ENCODE peak calls at places on chromosome 13, in nine cellular contexts. E is AG04450, V is A673, N is NCI-H1417, I is ELR, D is HFFc6, U is epithelial cell of esophagus, B is aorta, J is iPS-NIHi11. W is an unnamed sample.

GRCh38 chr13:36420437-36420891 is 11.8 kb upstream of the CCNA1 start:
- DNase-seq in E (peak), V (peak), N (peak), I (peak), D (peak), U (peak), B (peak), J (peak), W (peak)

GRCh38 chr13:48973845-48974431 is 1.8 kb upstream of the FNDC3A start:
- DNase-seq in E (no peak), V (no peak), N (no peak), I (no peak), D (no peak), U (no peak), B (no peak), J (no peak), W (no peak)

GRCh38 chr13:102227696-102228095 is 174.2 kb downstream of the FGF14 start:
- DNase-seq in E (no peak), V (no peak), N (peak), I (no peak), D (no peak), U (no peak), B (no peak), J (no peak), W (no peak)

GRCh38 chr13:40060318-40061007 is 405.0 kb downstream of the COG6 start:
- DNase-seq in E (no peak), V (peak), N (peak), I (peak), D (no peak), U (peak), B (peak), J (no peak), W (peak)

GRCh38 chr13:33174980-33175379 is 110.6 kb downstream of the STARD13 start:
- DNase-seq in E (no peak), V (no peak), N (no peak), I (no peak), D (no peak), U (no peak), B (no peak), J (no peak), W (no peak)

GRCh38 chr13:20825476-20825875 is 51.7 kb upstream of the EEF1AKMT1 start:
- DNase-seq in E (no peak), V (no peak), N (no peak), I (peak), D (peak), U (no peak), B (no peak), J (no peak), W (peak)

GRCh38 chr13:40161008-40161694 is 505.3 kb downstream of the FOXO1 start:
- DNase-seq in E (no peak), V (peak), N (no peak), I (peak), D (no peak), U (no peak), B (no peak), J (no peak), W (no peak)

GRCh38 chr13:100274942-100275506 is 186.1 kb downstream of the PCCA start:
- DNase-seq in E (no peak), V (no peak), N (no peak), I (peak), D (no peak), U (peak), B (no peak), J (peak), W (no peak)

GRCh38 chr13:50544226-50544625 is 299.3 kb downstream of the DLEU7 start:
- DNase-seq in E (no peak), V (no peak), N (no peak), I (no peak), D (no peak), U (no peak), B (no peak), J (no peak), W (no peak)

GRCh38 chr13:32850311-32851052 is 165.7 kb upstream of the KL start:
- DNase-seq in E (no peak), V (no peak), N (no peak), I (no peak), D (no peak), U (no peak), B (no peak), J (no peak), W (peak)

GRCh38 chr13:93515267-93515666 is 288.7 kb downstream of the GPC6 start:
- DNase-seq in E (no peak), V (no peak), N (no peak), I (no peak), D (no peak), U (no peak), B (no peak), J (no peak), W (no peak)

GRCh38 chr13:113598481-113598880 is 13.9 kb downstream of the TFDP1 start:
- DNase-seq in E (no peak), V (no peak), N (no peak), I (no peak), D (no peak), U (no peak), B (peak), J (no peak), W (no peak)

GRCh38 chr13:111539791-111540446 is 219.5 kb downstream of the TEX29 start:
- DNase-seq in E (no peak), V (no peak), N (no peak), I (no peak), D (no peak), U (no peak), B (no peak), J (no peak), W (no peak)

GRCh38 chr13:113417836-113418721 is 35.2 kb downstream of the ADPRHL1 start:
- DNase-seq in E (no peak), V (no peak), N (no peak), I (no peak), D (no peak), U (no peak), B (no peak), J (no peak), W (no peak)

GRCh38 chr13:27171244-27171829 is at the start of gene USP12:
- DNase-seq in E (no peak), V (peak), N (peak), I (peak), D (no peak), U (no peak), B (peak), J (no peak), W (peak)

GRCh38 chr13:48161530-48162179 is 66.8 kb upstream of the MED4 start:
- DNase-seq in E (no peak), V (no peak), N (no peak), I (no peak), D (no peak), U (no peak), B (no peak), J (no peak), W (no peak)

GRCh38 chr13:113948034-113948742 is 25.7 kb downstream of the C13orf46 start:
- DNase-seq in E (no peak), V (peak), N (no peak), I (no peak), D (no peak), U (no peak), B (peak), J (no peak), W (peak)

GRCh38 chr13:77751513-77752456 is 54.3 kb downstream of the SLAIN1 start:
- DNase-seq in E (peak), V (peak), N (peak), I (peak), D (peak), U (peak), B (no peak), J (peak), W (peak)

GRCh38 chr13:55632402-55632801 is 1508.3 kb upstream of the PRR20A start:
- DNase-seq in E (no peak), V (no peak), N (no peak), I (no peak), D (no peak), U (no peak), B (no peak), J (no peak), W (no peak)

GRCh38 chr13:98279473-98280175 is 102.6 kb upstream of the RNF113B start:
- DNase-seq in E (no peak), V (no peak), N (peak), I (no peak), D (no peak), U (peak), B (no peak), J (peak), W (no peak)

GRCh38 chr13:47188802-47189201 is 291.9 kb upstream of the HTR2A start:
- DNase-seq in E (no peak), V (no peak), N (no peak), I (peak), D (peak), U (peak), B (no peak), J (no peak), W (peak)

GRCh38 chr13:34156841-34157365 is 339.0 kb downstream of the RFC3 start:
- DNase-seq in E (peak), V (peak), N (peak), I (peak), D (peak), U (peak), B (peak), J (peak), W (peak)

GRCh38 chr13:43936630-43937029 is 56.9 kb downstream of the LACC1 start:
- DNase-seq in E (no peak), V (no peak), N (peak), I (no peak), D (no peak), U (no peak), B (no peak), J (no peak), W (no peak)

GRCh38 chr13:113930711-113931637 is 42.9 kb downstream of the C13orf46 start:
- DNase-seq in E (no peak), V (no peak), N (no peak), I (peak), D (no peak), U (no peak), B (peak), J (no peak), W (no peak)

GRCh38 chr13:49635599-49636433 is 7.5 kb downstream of the ARL11 start:
- DNase-seq in E (peak), V (no peak), N (no peak), I (peak), D (no peak), U (peak), B (no peak), J (no peak), W (no peak)

GRCh38 chr13:33092422-33092987 is 76.3 kb downstream of the KL start:
- DNase-seq in E (no peak), V (peak), N (no peak), I (no peak), D (no peak), U (no peak), B (no peak), J (no peak), W (no peak)

GRCh38 chr13:111341886-111342285 is 21.4 kb downstream of the TEX29 start:
- DNase-seq in E (no peak), V (no peak), N (no peak), I (no peak), D (no peak), U (no peak), B (no peak), J (no peak), W (peak)

GRCh38 chr13:29737061-29737460 is 113.4 kb downstream of the UBL3 start:
- DNase-seq in E (no peak), V (no peak), N (no peak), I (no peak), D (no peak), U (no peak), B (no peak), J (no peak), W (no peak)

GRCh38 chr13:30880756-30881155 is 25.3 kb upstream of the MEDAG start:
- DNase-seq in E (peak), V (no peak), N (no peak), I (peak), D (peak), U (peak), B (no peak), J (no peak), W (peak)

GRCh38 chr13:80939581-80939980 is 598.7 kb upstream of the SPRY2 start:
- DNase-seq in E (no peak), V (no peak), N (no peak), I (peak), D (no peak), U (no peak), B (no peak), J (no peak), W (no peak)

GRCh38 chr13:29698106-29698505 is 102.6 kb upstream of the SLC7A1 start:
- DNase-seq in E (no peak), V (no peak), N (no peak), I (no peak), D (no peak), U (peak), B (no peak), J (no peak), W (no peak)

GRCh38 chr13:40185393-40185792 is 481.0 kb downstream of the FOXO1 start:
- DNase-seq in E (no peak), V (no peak), N (no peak), I (no peak), D (no peak), U (no peak), B (no peak), J (no peak), W (no peak)

GRCh38 chr13:62687727-62688126 is 1272.1 kb upstream of the PCDH20 start:
- DNase-seq in E (no peak), V (no peak), N (peak), I (no peak), D (no peak), U (no peak), B (no peak), J (peak), W (no peak)

GRCh38 chr13:107450931-107451330 is 764.4 kb downstream of the LIG4 start:
- DNase-seq in E (peak), V (peak), N (no peak), I (peak), D (no peak), U (no peak), B (peak), J (no peak), W (peak)

GRCh38 chr13:41543664-41544300 is 86.4 kb downstream of the RGCC start:
- DNase-seq in E (no peak), V (no peak), N (no peak), I (no peak), D (no peak), U (no peak), B (no peak), J (no peak), W (no peak)

GRCh38 chr13:108915634-108916497 is 286.5 kb downstream of the MYO16 start:
- DNase-seq in E (peak), V (peak), N (peak), I (peak), D (peak), U (peak), B (peak), J (peak), W (peak)